ENCODE peak calls at places on chromosomes 5 and 9, in seven cellular contexts. P, Y, X, B, D, K and A are unnamed samples.

GRCh38 chr9:124809741-124810500 is 33.0 kb downstream of the OLFML2A start:
- DNase-seq in Y (no peak), K (no peak), D (no peak), B (no peak), P (no peak), X (no peak), A (no peak)

GRCh38 chr9:90642570-90643539 is at the start of gene DIRAS2:
- DNase-seq in Y (no peak), B (peak), D (peak), K (peak), P (peak), X (no peak), A (no peak)

GRCh38 chr5:143717400-143717799 is 94.6 kb upstream of the HMHB1 start:
- DNase-seq in D (peak), Y (no peak), X (no peak), B (no peak), K (peak), P (no peak), A (peak)

GRCh38 chr9:20477940-20478620 is 144.2 kb downstream of the MLLT3 start:
- DNase-seq in B (no peak), Y (no peak), K (no peak), P (peak), D (peak), X (no peak), A (no peak)

GRCh38 chr9:14310247-14310646 is 3.7 kb downstream of the NFIB start:
- DNase-seq in B (no peak), X (no peak), Y (no peak), P (no peak), K (no peak), D (no peak), A (no peak)

GRCh38 chr5:135379052-135379654 is 19.9 kb downstream of the MACROH2A1 start:
- DNase-seq in D (peak), P (no peak), Y (peak), B (no peak), K (peak), X (no peak), A (no peak)

GRCh38 chr5:14534773-14535172 is 46.8 kb upstream of the OTULINL start:
- DNase-seq in D (no peak), P (peak), K (no peak), Y (no peak), X (no peak), B (no peak), A (no peak)

GRCh38 chr5:20368581-20368980 is 380.6 kb upstream of the CDH18 start:
- DNase-seq in K (no peak), X (no peak), P (no peak), B (no peak), D (no peak), Y (no peak), A (no peak)

GRCh38 chr9:33445389-33445881 is 2.0 kb downstream of the AQP3 start:
- DNase-seq in P (no peak), D (no peak), B (no peak), X (no peak), K (no peak), Y (no peak), A (no peak)

GRCh38 chr9:37119907-37120839 is at the start of gene ZCCHC7:
- DNase-seq in X (peak), P (peak), B (peak), D (peak), K (peak), Y (peak), A (peak)

GRCh38 chr5:34412769-34413168 is 243.4 kb upstream of the RAI14 start:
- DNase-seq in D (no peak), Y (no peak), K (no peak), P (peak), X (no peak), B (no peak), A (no peak)

GRCh38 chr5:74132485-74132884 is 506.5 kb downstream of the ARHGEF28 start:
- DNase-seq in X (no peak), Y (no peak), K (no peak), P (no peak), D (no peak), B (no peak), A (no peak)

GRCh38 chr5:107486489-107486888 is 184.2 kb downstream of the EFNA5 start:
- DNase-seq in B (no peak), D (no peak), Y (no peak), K (no peak), P (no peak), X (no peak), A (no peak)

GRCh38 chr9:133347515-133347984 is 381 bp downstream of the MED22 start:
- DNase-seq in B (no peak), Y (no peak), P (peak), D (no peak), K (no peak), X (no peak), A (no peak)

GRCh38 chr5:53972314-53972713 is 338.1 kb downstream of the ARL15 start:
- DNase-seq in K (no peak), B (no peak), D (no peak), P (no peak), Y (no peak), X (no peak), A (no peak)
- H3K4me3 ChIP-seq in K (no peak), B (no peak), D (no peak), P (no peak), Y (no peak), X (no peak), A (no peak)

GRCh38 chr5:13215370-13215769 is 729.1 kb downstream of the DNAH5 start:
- DNase-seq in B (no peak), Y (no peak), K (no peak), X (no peak), D (no peak), P (no peak), A (no peak)

GRCh38 chr5:13215806-13216205 is 728.7 kb downstream of the DNAH5 start:
- DNase-seq in Y (no peak), P (no peak), D (no peak), X (no peak), K (no peak), B (no peak), A (no peak)

GRCh38 chr5:13211064-13211463 is 733.4 kb downstream of the DNAH5 start:
- DNase-seq in K (no peak), D (no peak), B (no peak), X (no peak), P (no peak), Y (no peak), A (no peak)

GRCh38 chr5:13214182-13214581 is 730.3 kb downstream of the DNAH5 start:
- DNase-seq in D (no peak), K (no peak), Y (no peak), X (no peak), B (no peak), P (no peak), A (no peak)

GRCh38 chr5:13212843-13213242 is 731.6 kb downstream of the DNAH5 start:
- DNase-seq in B (no peak), K (no peak), Y (no peak), D (peak), P (no peak), X (no peak), A (no peak)
- TF ChIP-seq CTCF in B (no peak), K (no peak), Y (no peak), D (no peak), P (no peak), X (no peak), A (no peak)

GRCh38 chr5:75511435-75512382 is at the start of the genes CERT1 and POLK:
- DNase-seq in X (peak), Y (peak), B (peak), D (peak), P (peak), K (peak), A (peak)

GRCh38 chr5:75514323-75514722 is 2.6 kb downstream of the POLK start:
- DNase-seq in Y (no peak), D (no peak), P (no peak), X (no peak), K (no peak), B (no peak), A (no peak)

GRCh38 chr5:75510836-75511434 is 494 bp downstream of the CERT1 start:
- DNase-seq in K (no peak), X (peak), B (peak), D (peak), Y (peak), P (peak), A (no peak)

GRCh38 chr5:75512383-75513074 is 838 bp downstream of the POLK start:
- DNase-seq in D (peak), P (no peak), X (no peak), Y (no peak), B (no peak), K (no peak), A (no peak)

GRCh38 chr5:75513841-75514240 is 2.1 kb downstream of the POLK start:
- DNase-seq in Y (no peak), D (no peak), P (no peak), X (no peak), K (no peak), B (no peak), A (no peak)
- H3K4me3 ChIP-seq in Y (no peak), D (no peak), P (no peak), X (no peak), K (no peak), B (no peak), A (no peak)

DNA sequence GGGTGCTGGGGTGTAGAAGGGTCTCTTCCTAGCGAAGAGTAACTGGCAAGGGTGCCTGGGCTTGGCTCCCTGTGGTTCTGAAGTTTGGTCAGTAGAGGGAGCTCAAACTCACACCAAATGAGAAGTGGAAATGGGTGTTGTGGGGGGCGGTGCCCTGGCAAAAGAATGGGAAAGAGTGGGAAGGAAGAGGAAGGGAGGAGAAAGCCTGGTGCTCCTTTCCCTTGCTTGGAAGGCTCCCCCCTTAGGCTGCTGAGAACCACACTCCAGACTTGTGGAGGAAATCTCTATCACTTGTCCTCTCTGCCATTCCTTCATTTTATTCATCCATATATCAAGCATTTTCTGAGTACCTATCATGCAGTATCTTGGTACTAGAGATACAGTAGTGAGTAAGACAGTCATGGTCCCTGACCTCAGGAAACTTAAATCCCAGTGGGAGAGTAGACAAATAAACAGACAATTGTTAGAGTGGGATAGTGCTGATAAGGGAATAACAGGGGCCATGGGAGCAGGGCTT is 13.0 kb downstream of the SLC4A9 start:
- DNase-seq in K (peak), X (peak), D (peak), Y (peak), B (peak), P (peak), A (no peak)
- TF ChIP-seq CTCF in K (peak), X (peak), D (peak), Y (peak), B (peak), P (peak), A (peak)

GRCh38 chr5:95725071-95725820 is 5.9 kb upstream of the RHOBTB3 start:
- DNase-seq in B (no peak), Y (no peak), K (no peak), P (no peak), X (no peak), D (peak), A (no peak)

GRCh38 chr5:95727764-95728191 is 3.4 kb upstream of the RHOBTB3 start:
- DNase-seq in K (no peak), P (peak), B (no peak), X (no peak), D (peak), Y (no peak), A (no peak)

GRCh38 chr5:95725937-95726810 is 5.0 kb upstream of the RHOBTB3 start:
- DNase-seq in X (no peak), B (no peak), D (peak), K (peak), P (no peak), Y (no peak), A (peak)

GRCh38 chr5:95728494-95729114 is 2.5 kb upstream of the RHOBTB3 start:
- DNase-seq in D (no peak), P (peak), K (no peak), Y (no peak), B (no peak), X (no peak), A (no peak)

GRCh38 chr5:95726811-95727763 is 4.0 kb upstream of the RHOBTB3 start:
- DNase-seq in X (no peak), P (no peak), B (no peak), Y (no peak), K (no peak), D (peak), A (no peak)
- H3K4me3 ChIP-seq in X (no peak), P (no peak), B (no peak), Y (no peak), K (no peak), D (peak), A (no peak)

DNA sequence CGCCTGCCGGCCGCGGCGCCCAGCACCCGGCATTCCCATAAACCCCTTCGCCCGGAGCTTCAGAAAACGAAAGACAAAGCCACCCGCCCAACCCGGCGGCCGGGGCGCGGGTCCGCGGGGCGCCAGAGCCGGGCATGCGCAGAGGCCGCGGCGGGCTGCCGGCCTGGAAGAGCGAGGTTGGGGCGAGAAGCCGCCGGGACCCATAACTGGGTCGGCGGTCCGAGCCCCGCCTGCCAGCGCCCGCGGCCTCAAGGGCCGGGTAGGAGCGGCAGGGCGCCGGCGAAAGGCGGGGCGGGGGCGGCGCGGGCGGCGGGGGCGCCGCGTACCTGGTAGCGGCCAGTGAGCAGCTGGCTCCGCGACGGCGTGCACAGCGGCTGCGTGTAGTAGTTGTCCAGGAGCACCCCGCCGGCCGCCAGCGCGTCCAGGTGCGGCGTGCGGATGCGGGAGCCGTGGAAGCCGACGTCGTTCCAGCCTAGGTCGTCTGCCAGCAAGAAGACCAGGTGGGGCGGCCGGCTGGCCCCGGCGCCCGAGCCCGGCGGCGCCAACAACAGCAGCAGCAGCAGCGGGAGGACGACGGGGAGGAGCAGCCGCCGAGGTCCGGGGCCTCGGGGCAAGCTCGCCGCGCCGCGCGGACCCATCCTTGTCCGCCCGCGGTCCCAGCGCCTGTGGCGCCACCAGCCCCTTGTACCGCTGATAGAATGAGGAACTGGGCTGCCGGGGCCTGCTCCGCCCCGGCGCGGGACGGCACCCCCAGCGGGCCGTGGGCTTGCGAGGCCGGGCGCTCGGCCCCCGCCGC is at the start of gene ARSB:
- DNase-seq in B (peak), P (peak), Y (peak), D (peak), X (peak), K (no peak), A (no peak)
- TF ChIP-seq CTCF in B (peak), P (peak), Y (peak), D (peak), X (peak), K (peak), A (peak)

GRCh38 chr5:80216753-80217596 is 38.9 kb downstream of the SERINC5 start:
- DNase-seq in X (peak), Y (no peak), P (no peak), D (peak), B (peak), K (no peak), A (no peak)
- H3K4me3 ChIP-seq in X (no peak), Y (no peak), P (no peak), D (no peak), B (no peak), K (no peak), A (no peak)

DNA sequence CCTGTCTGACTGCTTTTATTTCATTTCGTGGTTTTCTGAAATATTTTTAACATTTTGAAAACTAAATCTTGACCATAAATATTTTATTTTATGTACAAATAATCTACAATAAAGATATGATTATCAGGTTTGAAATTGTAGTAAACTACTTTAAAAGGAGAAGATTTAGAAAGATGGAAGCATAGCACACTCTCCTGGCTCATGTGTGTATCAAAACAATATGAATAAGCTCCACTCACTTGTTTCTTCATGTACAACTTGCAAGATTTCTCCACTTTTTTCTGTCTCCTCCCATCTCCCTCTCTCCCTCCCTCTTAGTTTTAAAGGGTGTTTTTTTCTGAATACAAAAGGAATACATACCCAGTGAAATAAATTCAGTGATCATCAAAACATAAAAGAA is 15.4 kb upstream of the VPS13A start:
- DNase-seq in Y (no peak), K (no peak), P (no peak), X (no peak), B (no peak), D (peak), A (no peak)
- TF ChIP-seq CTCF in Y (no peak), K (no peak), P (no peak), X (no peak), B (no peak), D (no peak), A (no peak)

GRCh38 chr5:176619569-176620332 is 9.8 kb upstream of the GPRIN1 start:
- DNase-seq in X (no peak), K (no peak), Y (no peak), B (no peak), D (no peak), P (peak), A (no peak)

GRCh38 chr5:176616520-176616919 is 6.6 kb upstream of the GPRIN1 start:
- DNase-seq in K (no peak), Y (no peak), D (no peak), P (no peak), B (no peak), X (no peak), A (no peak)

GRCh38 chr5:176619203-176619568 is 9.2 kb upstream of the GPRIN1 start:
- DNase-seq in K (no peak), P (peak), X (no peak), B (no peak), D (peak), Y (no peak), A (no peak)

GRCh38 chr5:176620333-176620981 is 9.9 kb downstream of the SNCB start:
- DNase-seq in P (peak), B (no peak), Y (no peak), X (no peak), K (no peak), D (peak), A (no peak)

DNA sequence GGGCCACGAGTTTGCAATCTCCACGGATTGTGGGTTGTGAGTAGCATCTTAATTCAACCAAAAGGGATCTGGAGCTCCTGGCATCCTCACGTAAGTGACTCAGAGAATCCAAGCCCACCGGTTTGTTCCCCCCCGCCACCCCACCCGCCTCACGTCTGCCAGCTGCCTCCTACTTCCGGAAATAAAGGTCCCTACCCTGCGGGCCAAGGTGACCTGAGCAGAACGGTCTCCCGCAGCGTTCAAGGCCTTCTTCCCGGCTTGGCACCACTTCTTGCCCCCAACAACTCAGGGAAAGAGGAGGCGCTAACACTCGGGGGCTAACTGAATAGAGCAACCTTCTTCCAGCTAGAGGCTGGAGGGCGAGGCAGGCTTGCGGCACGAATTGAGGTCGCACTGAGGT is 8.8 kb upstream of the GPRIN1 start:
- DNase-seq in D (no peak), K (no peak), B (no peak), P (no peak), X (no peak), Y (no peak), A (no peak)
- H3K4me3 ChIP-seq in D (peak), K (no peak), B (no peak), P (peak), X (no peak), Y (no peak), A (peak)

DNA sequence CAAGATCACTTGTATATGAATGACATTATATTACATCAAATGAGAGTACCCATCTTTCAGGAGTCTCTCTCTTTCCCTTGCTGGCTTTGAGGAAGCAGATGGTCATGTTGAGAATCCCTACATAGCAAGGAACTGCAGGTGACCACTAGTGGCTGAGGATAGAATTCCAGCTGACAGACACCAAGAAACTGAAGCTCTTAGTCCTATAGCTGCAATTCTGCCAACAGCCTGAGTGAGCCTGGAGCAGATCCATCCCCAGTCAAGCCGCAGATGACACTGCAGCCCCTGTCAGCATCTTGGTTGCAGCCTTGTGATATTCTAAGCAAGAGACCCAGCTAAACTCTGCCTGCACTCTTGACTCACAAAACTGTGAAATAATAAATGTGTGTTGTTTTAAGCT is 531.5 kb downstream of the CSNK1G3 start:
- DNase-seq in B (no peak), D (no peak), P (peak), Y (no peak), X (no peak), K (no peak), A (no peak)
- TF ChIP-seq CTCF in B (no peak), D (no peak), P (peak), Y (no peak), X (no peak), K (no peak), A (no peak)